ENCODE peak calls at places on chromosomes 2 and 18, in five cellular contexts. J is fibroblast of lung, X is GM12864, E is right lobe of liver, I is gastrocnemius medialis. D is an unnamed sample.

GRCh38 chr2:170816499-170817246 is at the start of gene GAD1:
- DNase-seq in E (peak), J (peak), I (no peak), X (peak), D (peak)

GRCh38 chr2:47282621-47283272 is 120.2 kb upstream of the MSH2 start:
- DNase-seq in J (no peak), E (no peak), X (no peak), I (no peak), D (no peak)

GRCh38 chr2:178304262-178304661 is 110.0 kb downstream of the OSBPL6 start:
- DNase-seq in X (no peak), E (no peak), I (no peak), J (no peak), D (no peak)

GRCh38 chr18:63883617-63884016 is 3.9 kb upstream of the SERPINB2 start:
- DNase-seq in E (no peak), X (no peak), I (no peak), J (no peak), D (no peak)

GRCh38 chr2:61887684-61888303 is 662 bp downstream of the CCT4 start:
- DNase-seq in J (peak), X (no peak), I (no peak), E (no peak), D (peak)

GRCh38 chr18:67742954-67743353 is 226.4 kb upstream of the DSEL start:
- DNase-seq in J (peak), X (no peak), E (no peak), I (no peak), D (no peak)

GRCh38 chr2:40403233-40403841 is 48.6 kb downstream of the SLC8A1 start:
- DNase-seq in X (no peak), J (peak), I (no peak), E (no peak), D (peak)

GRCh38 chr2:17363846-17364245 is 154.4 kb downstream of the RAD51AP2 start:
- DNase-seq in E (no peak), J (no peak), I (no peak), X (no peak), D (no peak)

GRCh38 chr18:49111191-49111988 is 160.6 kb upstream of the SMAD7 start:
- DNase-seq in I (no peak), X (no peak), E (no peak), J (peak), D (peak)

GRCh38 chr18:41038071-41038470 is 917.0 kb upstream of the PIK3C3 start:
- DNase-seq in E (no peak), J (peak), I (no peak), X (no peak), D (no peak)

GRCh38 chr2:16948073-16948472 is 282.4 kb upstream of the CYRIA start:
- DNase-seq in E (no peak), I (no peak), X (no peak), J (no peak), D (no peak)

GRCh38 chr2:137511526-137511925 is 452.7 kb upstream of the HNMT start:
- DNase-seq in I (no peak), J (no peak), X (no peak), E (no peak), D (no peak)

GRCh38 chr2:185608799-185609198 is 129.8 kb upstream of the FSIP2 start:
- DNase-seq in X (no peak), E (no peak), J (peak), I (no peak), D (no peak)

GRCh38 chr2:219681301-219682290 is 54.2 kb downstream of the SLC4A3 start:
- DNase-seq in E (no peak), J (no peak), X (no peak), I (no peak), D (peak)

GRCh38 chr2:98517636-98518035 is 73.0 kb downstream of the INPP4A start:
- DNase-seq in I (no peak), J (peak), X (no peak), E (no peak), D (no peak)

GRCh38 chr2:73998451-73998850 is 13.7 kb downstream of the TET3 start:
- DNase-seq in J (no peak), E (no peak), X (no peak), I (no peak), D (no peak)

GRCh38 chr2:73998933-73999332 is 14.2 kb downstream of the TET3 start:
- DNase-seq in J (no peak), X (no peak), I (no peak), E (no peak), D (no peak)

GRCh38 chr2:73999881-74000597 is 15.3 kb downstream of the TET3 start:
- DNase-seq in X (no peak), J (peak), E (no peak), I (no peak), D (no peak)

GRCh38 chr2:73995810-73996209 is 11.1 kb downstream of the TET3 start:
- DNase-seq in X (no peak), E (no peak), J (no peak), I (no peak), D (no peak)

DNA sequence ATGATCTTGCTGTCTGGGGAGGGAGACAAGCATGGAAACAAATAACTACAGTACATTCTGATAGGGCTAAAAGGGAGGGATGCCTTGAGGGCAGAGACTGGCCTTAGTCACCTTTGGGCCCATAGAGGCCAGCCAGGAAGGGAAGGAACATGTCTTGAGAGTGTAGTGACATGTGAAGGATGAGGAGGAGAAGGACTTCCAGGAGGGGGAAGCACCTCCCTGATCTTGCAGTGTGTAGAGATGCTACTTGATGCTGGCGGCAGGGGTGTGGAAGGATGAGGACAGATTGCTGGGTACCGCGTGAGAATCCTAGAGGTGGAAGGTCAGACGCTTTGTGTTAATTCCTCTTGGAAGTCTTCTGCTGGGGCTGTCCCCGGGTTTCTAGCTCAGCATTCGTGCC is 13.1 kb downstream of the TET3 start:
- DNase-seq in J (no peak), X (no peak), I (no peak), E (no peak), D (no peak)
- TF ChIP-seq CTCF in J (no peak), X (no peak), I (no peak), E (no peak), D (no peak)

GRCh38 chr2:70304501-70304900 is 2.6 kb upstream of the FAM136A start:
- DNase-seq in E (no peak), J (no peak), X (no peak), I (no peak), D (no peak)

GRCh38 chr2:70305531-70305930 is 3.7 kb upstream of the FAM136A start:
- DNase-seq in I (no peak), J (no peak), X (no peak), E (no peak), D (no peak)

GRCh38 chr2:70301344-70302194 is at the start of gene FAM136A:
- DNase-seq in I (peak), X (peak), J (peak), E (peak), D (peak)

GRCh38 chr2:70303186-70303585 is 1.3 kb upstream of the FAM136A start:
- DNase-seq in E (no peak), X (no peak), J (no peak), I (no peak), D (no peak)

GRCh38 chr2:70300771-70301343 is 1.0 kb downstream of the FAM136A start:
- DNase-seq in J (no peak), I (no peak), X (peak), E (no peak), D (no peak)
- TF ChIP-seq CTCF in J (no peak), I (no peak), X (no peak), E (peak), D (peak)

GRCh38 chr2:1839066-1839756 is 94.9 kb upstream of the PXDN start:
- DNase-seq in I (no peak), E (no peak), J (no peak), X (no peak), D (no peak)
- TF ChIP-seq CTCF in I (no peak), E (no peak), J (no peak), X (no peak), D (peak)

DNA sequence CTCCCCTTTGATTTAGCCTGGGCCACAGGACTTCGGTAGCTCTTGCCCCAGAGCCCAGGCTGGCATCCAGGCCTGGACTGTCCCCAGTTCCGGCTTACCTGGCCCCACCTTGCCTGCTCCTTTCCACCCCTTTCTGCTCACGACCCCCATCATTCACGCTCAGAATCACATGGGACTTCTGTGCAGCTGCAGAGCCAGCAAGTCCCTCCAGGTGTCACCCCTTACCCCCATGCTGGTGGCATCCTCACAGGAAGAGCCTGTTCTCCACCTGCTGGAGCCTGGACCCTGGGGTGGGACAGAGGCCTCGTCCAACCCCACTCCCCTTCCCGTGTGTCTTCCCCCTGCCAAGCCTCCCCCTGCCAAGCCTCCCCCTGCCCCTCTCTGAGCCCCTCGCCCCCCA is 7.9 kb upstream of the KCNIP3 start:
- DNase-seq in E (no peak), J (no peak), X (no peak), I (no peak), D (no peak)
- TF ChIP-seq CTCF in E (no peak), J (no peak), X (no peak), I (no peak), D (no peak)

DNA sequence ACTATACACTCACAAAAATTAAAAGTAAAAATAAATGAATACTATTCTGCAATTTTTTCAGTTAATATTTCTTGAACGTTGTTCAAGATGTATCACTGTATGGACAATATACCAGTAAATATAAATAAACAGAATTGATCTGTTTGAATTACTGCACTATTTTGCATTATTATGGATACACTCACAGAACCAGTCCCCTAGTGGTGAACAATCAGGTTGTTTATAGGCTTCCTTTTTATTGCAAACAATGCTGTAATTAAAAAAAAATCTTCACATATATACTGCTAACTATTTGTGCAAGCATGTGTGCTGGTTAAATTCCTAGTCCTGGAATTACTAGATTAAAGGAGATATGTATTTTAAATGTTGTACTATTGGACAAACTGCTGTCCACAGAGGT is 306.0 kb downstream of the FBXO15 start:
- DNase-seq in J (no peak), E (no peak), X (no peak), I (no peak), D (no peak)
- TF ChIP-seq CTCF in J (peak), E (no peak), X (no peak), I (no peak), D (peak)

GRCh38 chr2:159035790-159036411 is 67.5 kb downstream of the TANC1 start:
- DNase-seq in X (no peak), E (no peak), J (peak), I (no peak), D (peak)
- TF ChIP-seq CTCF in X (peak), E (peak), J (peak), I (no peak), D (peak)

GRCh38 chr18:38868757-38869156 is 1303.2 kb upstream of the CELF4 start:
- DNase-seq in E (no peak), X (no peak), J (no peak), I (no peak), D (no peak)

GRCh38 chr18:38872342-38872741 is 1306.7 kb upstream of the CELF4 start:
- DNase-seq in I (no peak), X (no peak), E (no peak), J (no peak), D (no peak)

DNA sequence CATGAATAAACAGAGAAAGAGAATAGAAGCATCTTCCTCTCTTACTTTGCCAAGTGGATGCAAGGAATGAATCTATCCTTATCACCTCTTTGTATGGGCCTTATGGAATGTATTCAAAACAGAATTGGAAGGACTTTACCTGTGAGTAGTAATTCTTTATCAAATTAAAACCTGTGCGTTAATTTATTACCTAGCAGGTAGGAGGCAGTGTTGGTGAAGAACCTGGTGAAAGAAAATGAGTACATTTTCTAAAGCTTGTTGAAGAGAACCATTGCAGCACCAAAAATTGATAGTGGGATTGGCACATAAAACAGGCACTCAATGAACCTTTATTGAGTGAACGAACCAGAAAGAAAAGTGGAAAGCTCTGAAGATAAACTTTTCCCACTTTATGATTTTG is 1302.1 kb upstream of the CELF4 start:
- DNase-seq in X (no peak), J (no peak), E (no peak), I (no peak), D (no peak)
- TF ChIP-seq CTCF in X (no peak), J (no peak), E (no peak), I (no peak), D (no peak)

DNA sequence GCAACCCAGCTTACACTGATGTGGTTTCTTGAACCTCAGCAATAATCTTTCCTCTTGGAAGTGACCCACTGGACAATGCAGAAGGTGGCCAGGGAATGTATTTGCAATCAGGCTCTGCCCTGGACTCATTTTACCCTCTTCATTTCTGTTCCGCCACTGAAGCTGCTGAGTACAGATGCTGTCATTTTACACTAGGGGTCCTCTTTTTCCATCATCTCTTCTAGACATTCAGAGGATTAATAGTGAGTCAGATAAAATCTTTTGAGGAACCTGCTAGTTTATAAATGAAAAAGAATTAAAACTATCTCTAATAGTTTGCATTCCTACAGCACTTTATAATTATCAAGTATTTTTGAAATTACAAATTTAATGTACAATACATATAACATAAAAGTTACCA is 87.9 kb upstream of the PNPT1 start:
- DNase-seq in J (no peak), E (no peak), I (no peak), X (no peak), D (no peak)
- TF ChIP-seq CTCF in J (peak), E (no peak), I (no peak), X (no peak), D (peak)

DNA sequence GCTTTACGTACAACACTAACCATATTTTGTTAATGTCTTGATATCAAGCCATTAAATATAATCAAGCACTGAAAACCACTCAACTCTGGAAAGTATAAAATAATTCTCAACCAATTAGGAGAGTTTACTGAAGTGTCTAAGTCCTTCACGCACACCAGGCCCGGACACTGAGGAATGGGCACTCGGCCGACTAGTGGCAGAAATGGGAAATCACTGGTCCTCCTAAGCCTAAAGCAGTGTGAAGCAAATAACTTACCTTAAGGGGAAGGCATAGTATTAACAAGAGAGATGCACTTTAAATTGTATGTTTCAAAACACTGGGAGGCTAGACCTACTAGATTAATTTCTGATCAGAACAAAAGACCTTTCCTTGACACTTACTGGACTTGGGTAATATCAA is 45.7 kb downstream of the FAM210A start:
- DNase-seq in X (no peak), J (no peak), I (no peak), E (no peak), D (no peak)
- TF ChIP-seq CTCF in X (peak), J (peak), I (peak), E (peak), D (peak)

D was measured in HFFc6.